ENCODE peak calls at places on chromosomes 2 and 18, in six cellular contexts. P is uterus, J is cardiac muscle cell, N is Peyer's patch, X is stomach, Z is neuronal stem cell. T is an unnamed sample. For H3K27me3 and H3K9me3, the result is how much of the 10 kb centered on the place peaks cover.

GRCh38 chr2:227884511-227884947 is 13.1 kb downstream of the DAW1 start:
- DNase-seq in P (no peak), J (peak), N (peak), X (peak), Z (peak), T (peak)

GRCh38 chr2:20593072-20594034 is 57.5 kb downstream of the HS1BP3 start:
- DNase-seq in P (peak), J (peak), N (peak), X (peak), Z (no peak), T (peak)

GRCh38 chr2:74392449-74392743 is 12.3 kb upstream of the DCTN1 start:
- DNase-seq in P (no peak), J (no peak), N (no peak), X (no peak), Z (no peak), T (no peak)

GRCh38 chr18:53191634-53192033 is 851.6 kb downstream of the DCC start:
- DNase-seq in P (no peak), J (no peak), N (no peak), X (no peak), Z (peak), T (no peak)

GRCh38 chr18:42798606-42799005 is 316.9 kb downstream of the RIT2 start:
- DNase-seq in P (no peak), J (no peak), N (no peak), X (no peak), Z (no peak), T (no peak)

GRCh38 chr18:24799720-24800119 is 339.3 kb downstream of the HRH4 start:
- DNase-seq in P (no peak), J (no peak), N (no peak), X (no peak), Z (no peak), T (no peak)

GRCh38 chr2:74516070-74516633 is 1.9 kb downstream of the TLX2 start:
- DNase-seq in P (no peak), J (peak), N (peak), X (peak), Z (no peak), T (no peak)

GRCh38 chr2:27667439-27667838 is 3.8 kb downstream of the SLC4A1AP start:
- DNase-seq in P (no peak), J (no peak), N (no peak), X (no peak), Z (no peak), T (no peak)

GRCh38 chr2:155494744-155495143 is 796.2 kb downstream of the KCNJ3 start:
- DNase-seq in P (no peak), J (no peak), N (no peak), X (no peak), Z (no peak), T (no peak)

GRCh38 chr2:217839750-217840107 is 163.1 kb downstream of the TNS1 start:
- DNase-seq in P (no peak), J (no peak), N (no peak), X (no peak), Z (no peak), T (no peak)

GRCh38 chr2:170361359-170361936 is 183.5 kb downstream of the MYO3B start:
- DNase-seq in P (no peak), J (peak), N (peak), X (peak), Z (no peak), T (peak)

GRCh38 chr2:55120634-55121359 is 70.5 kb upstream of the RTN4 start:
- DNase-seq in P (peak), J (peak), N (no peak), X (no peak), Z (no peak), T (peak)

GRCh38 chr2:69836316-69836715 is 6.9 kb downstream of the GMCL1 start:
- DNase-seq in P (no peak), J (no peak), N (no peak), X (no peak), Z (no peak), T (no peak)

GRCh38 chr2:203873921-203874631 is 6.5 kb downstream of the CTLA4 start:
- DNase-seq in P (no peak), J (no peak), N (no peak), X (no peak), Z (no peak), T (no peak)

GRCh38 chr2:68089961-68090360 is 27.2 kb upstream of the C1D start:
- DNase-seq in P (no peak), J (no peak), N (no peak), X (no peak), Z (no peak), T (no peak)

GRCh38 chr2:187272255-187272654 is 175.8 kb downstream of the CALCRL start:
- DNase-seq in P (no peak), J (no peak), N (no peak), X (no peak), Z (no peak), T (no peak)

GRCh38 chr2:111909079-111909478 is 10.7 kb downstream of the MERTK start:
- DNase-seq in P (no peak), J (no peak), N (no peak), X (no peak), Z (no peak), T (no peak)

GRCh38 chr2:106963156-106963555 is 77.2 kb upstream of the ST6GAL2 start:
- DNase-seq in P (no peak), J (peak), N (no peak), X (no peak), Z (no peak), T (no peak)

GRCh38 chr2:44549856-44550255 is 188.1 kb downstream of the CAMKMT start:
- DNase-seq in P (no peak), J (peak), N (no peak), X (no peak), Z (no peak), T (peak)

GRCh38 chr2:142041105-142041504 is 89.7 kb downstream of the LRP1B start:
- DNase-seq in P (no peak), J (no peak), N (no peak), X (no peak), Z (no peak), T (peak)

GRCh38 chr18:58288922-58289797 is 245.1 kb downstream of the NEDD4L start:
- DNase-seq in P (no peak), J (no peak), N (no peak), X (no peak), Z (no peak), T (peak)

GRCh38 chr2:237859082-237859433 is 365 bp upstream of the RAMP1 start:
- DNase-seq in P (peak), J (no peak), N (peak), X (no peak), Z (no peak), T (no peak)

GRCh38 chr2:155513248-155513647 is 814.8 kb downstream of the KCNJ3 start:
- DNase-seq in P (no peak), J (no peak), N (no peak), X (no peak), Z (no peak), T (no peak)

GRCh38 chr2:27379840-27380625 is 501 bp downstream of the ZNF513 start:
- DNase-seq in P (peak), J (peak), N (peak), X (peak), Z (peak), T (no peak)

GRCh38 chr18:42471886-42472285 is 516.9 kb downstream of the PIK3C3 start:
- DNase-seq in P (no peak), J (no peak), N (no peak), X (no peak), Z (no peak), T (no peak)

GRCh38 chr2:233029321-233029720 is 3.2 kb upstream of the NEU2 start:
- DNase-seq in P (no peak), J (no peak), N (no peak), X (no peak), Z (no peak), T (peak)

GRCh38 chr2:19677825-19678518 is 223.8 kb downstream of the TTC32 start:
- DNase-seq in P (no peak), J (no peak), N (no peak), X (no peak), Z (no peak), T (no peak)

GRCh38 chr2:23592061-23592685 is 207.2 kb downstream of the KLHL29 start:
- DNase-seq in P (no peak), J (no peak), N (peak), X (no peak), Z (no peak), T (no peak)

DNA sequence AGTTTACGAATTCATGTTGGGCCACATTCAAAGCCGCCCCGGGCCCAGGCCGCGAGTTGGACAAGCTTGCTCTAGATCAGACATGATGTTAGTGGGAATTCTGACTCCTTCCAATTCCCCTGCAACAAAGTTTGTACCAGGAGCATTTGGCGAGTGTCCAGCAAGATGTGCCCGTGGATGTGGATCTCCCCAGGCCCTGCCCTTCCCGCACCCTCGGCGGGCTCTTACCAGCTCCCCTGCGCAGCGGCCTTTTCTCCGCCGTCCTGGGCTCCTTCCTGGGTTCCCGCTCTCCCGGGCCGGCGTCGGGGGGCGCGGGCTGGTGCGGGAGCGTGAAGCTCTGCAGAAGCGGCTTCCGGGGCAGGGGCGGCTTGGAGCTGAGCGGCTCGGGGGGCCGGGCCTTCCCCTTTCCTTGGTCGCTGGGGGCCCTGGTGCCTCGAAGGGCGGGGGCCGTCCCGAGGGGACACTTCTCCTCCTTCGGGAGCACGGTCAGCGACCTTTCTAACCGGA is 90.8 kb upstream of the MGAT4A start:
- DNase-seq in P (no peak), J (no peak), N (no peak), X (no peak), Z (no peak), T (no peak)
- H3K27me3 ChIP-seq in P (under half), J (half or more), N (under half), X (under half), Z (half or more), T (under half)

GRCh38 chr18:79926306-79926705 is 25.1 kb downstream of the SLC66A2 start:
- DNase-seq in P (peak), J (no peak), N (peak), X (peak), Z (no peak), T (no peak)

GRCh38 chr18:79926715-79927596 is 24.5 kb downstream of the SLC66A2 start:
- DNase-seq in P (peak), J (no peak), N (peak), X (peak), Z (no peak), T (no peak)

GRCh38 chr18:79930020-79930642 is 21.3 kb downstream of the SLC66A2 start:
- DNase-seq in P (no peak), J (no peak), N (no peak), X (no peak), Z (no peak), T (no peak)

GRCh38 chr18:79927597-79928562 is 23.6 kb downstream of the SLC66A2 start:
- DNase-seq in P (peak), J (no peak), N (peak), X (peak), Z (no peak), T (no peak)

DNA sequence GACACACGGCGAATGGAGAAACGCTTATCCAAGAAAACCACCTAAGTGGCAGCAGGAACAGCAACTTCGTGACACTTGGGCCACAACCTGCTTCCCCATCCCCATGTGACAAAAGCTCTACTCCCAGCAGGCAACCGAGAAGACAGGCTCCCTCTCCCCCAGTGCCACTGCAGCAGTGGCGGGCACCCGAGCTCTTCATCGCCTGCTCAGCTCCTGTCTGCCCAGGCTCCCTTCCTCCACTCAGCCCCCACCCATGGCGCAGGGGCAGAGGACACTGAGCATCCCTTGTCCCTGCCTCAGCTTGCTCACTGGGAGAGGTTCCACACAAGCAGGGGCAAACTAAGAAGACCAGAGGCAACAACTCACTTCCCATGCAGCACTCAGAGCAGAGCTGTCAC is 22.9 kb downstream of the SLC66A2 start:
- DNase-seq in P (peak), J (no peak), N (no peak), X (peak), Z (no peak), T (no peak)
- H3K9me3 ChIP-seq in P (under half), J (under half), N (under half), X (under half), Z (half or more), T (under half)

DNA sequence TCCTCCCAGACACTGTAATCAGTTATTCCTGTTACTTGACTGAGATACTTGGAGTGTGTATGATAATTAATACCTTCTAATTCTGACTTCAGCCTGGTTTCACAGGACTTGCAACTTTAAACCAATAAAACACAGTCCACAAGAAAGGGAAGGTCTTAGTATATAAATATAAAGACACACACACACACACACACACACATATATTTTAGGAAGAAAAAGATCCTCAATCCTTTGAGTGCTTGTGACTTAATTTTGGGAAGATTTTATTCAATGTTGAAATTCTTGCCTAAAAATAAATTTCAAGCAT is 700 bp upstream of the VPS54 start:
- DNase-seq in P (no peak), J (no peak), N (no peak), X (no peak), Z (no peak), T (no peak)
- H3K4me3 ChIP-seq in P (peak), J (no peak), N (no peak), X (peak), Z (peak), T (peak)

GRCh38 chr2:239721991-239722759 is 303.0 kb downstream of the NDUFA10 start:
- DNase-seq in P (peak), J (no peak), N (peak), X (peak), Z (no peak), T (no peak)

GRCh38 chr2:239717706-239718105 is 307.4 kb downstream of the NDUFA10 start:
- DNase-seq in P (peak), J (no peak), N (peak), X (no peak), Z (no peak), T (no peak)

GRCh38 chr2:239720411-239721365 is 304.5 kb downstream of the NDUFA10 start:
- DNase-seq in P (peak), J (peak), N (peak), X (no peak), Z (no peak), T (no peak)

GRCh38 chr2:239721531-239721930 is 303.6 kb downstream of the NDUFA10 start:
- DNase-seq in P (peak), J (no peak), N (peak), X (no peak), Z (no peak), T (no peak)

GRCh38 chr2:239719791-239720410 is 305.2 kb downstream of the NDUFA10 start:
- DNase-seq in P (peak), J (no peak), N (peak), X (no peak), Z (no peak), T (no peak)
- H3K27me3 ChIP-seq in P (under half), J (under half), N (under half), X (under half), Z (under half), T (under half)

DNA sequence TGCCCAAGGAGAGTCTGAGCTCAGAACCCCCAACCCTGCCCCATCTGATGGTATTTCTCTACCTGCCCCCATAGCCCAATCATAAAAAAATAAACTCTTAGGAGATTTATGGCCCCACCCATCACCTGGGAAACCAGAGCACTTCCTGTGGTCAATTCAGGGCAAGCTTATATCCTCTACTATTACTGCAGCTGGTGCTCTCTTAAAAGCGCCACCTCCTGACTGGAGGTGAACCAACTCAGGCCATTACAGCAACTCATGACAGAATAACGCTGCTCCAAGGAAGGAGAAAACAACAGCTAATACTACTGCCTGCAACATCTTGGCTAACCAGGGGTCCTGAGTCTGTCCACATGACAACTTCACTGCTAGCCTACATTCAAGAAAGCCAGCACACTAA is 195.7 kb downstream of the MTCL1 start:
- DNase-seq in P (no peak), J (no peak), N (no peak), X (no peak), Z (no peak), T (no peak)
- H3K9me3 ChIP-seq in P (under half), J (under half), N (under half), X (under half), Z (under half), T (under half)

DNA sequence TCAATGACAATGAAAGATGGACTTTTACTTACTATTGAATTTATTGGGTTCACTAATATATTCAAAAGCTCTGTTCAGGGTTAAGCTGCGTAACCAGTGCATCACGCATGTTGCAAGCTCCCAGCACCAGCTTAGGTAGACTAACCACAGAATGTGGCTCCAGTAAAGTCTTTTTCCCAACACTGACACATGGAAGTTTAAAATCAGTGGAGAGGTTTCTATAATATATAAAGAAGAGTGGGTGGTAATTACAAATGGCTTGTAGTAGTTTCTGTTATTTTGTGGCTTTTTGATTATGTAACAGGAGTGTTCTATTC is 1.9 kb downstream of the PLCL1 start:
- DNase-seq in P (no peak), J (peak), N (no peak), X (no peak), Z (no peak), T (no peak)
- H3K4me3 ChIP-seq in P (peak), J (peak), N (no peak), X (peak), Z (no peak), T (no peak)

GRCh38 chr2:176174382-176174834 is 14.1 kb upstream of the HOXD1 start:
- DNase-seq in P (peak), J (no peak), N (no peak), X (no peak), Z (no peak), T (no peak)

GRCh38 chr2:176173679-176174381 is 14.6 kb upstream of the HOXD1 start:
- DNase-seq in P (no peak), J (no peak), N (no peak), X (no peak), Z (no peak), T (no peak)

GRCh38 chr2:176176233-176176632 is 12.2 kb upstream of the HOXD1 start:
- DNase-seq in P (no peak), J (no peak), N (no peak), X (no peak), Z (no peak), T (no peak)

GRCh38 chr2:176174850-176175728 is 13.4 kb upstream of the HOXD1 start:
- DNase-seq in P (peak), J (no peak), N (no peak), X (no peak), Z (no peak), T (no peak)

GRCh38 chr2:176175729-176176074 is 12.8 kb upstream of the HOXD1 start:
- DNase-seq in P (peak), J (no peak), N (no peak), X (no peak), Z (no peak), T (no peak)
- H3K27me3 ChIP-seq in P (under half), J (half or more), N (under half), X (half or more), Z (half or more), T (under half)